ENCODE peak calls at places on chromosomes 3 and 15, in seven cellular contexts. R is GM12878, H is IMR-90, N is HCT116, G is A549, V is H1, B is HepG2. I is an unnamed sample.

GRCh38 chr3:197541756-197542539 is 13.8 kb downstream of the BDH1 start:
- DNase-seq in B (no peak), H (peak), N (no peak), R (no peak), G (no peak), V (peak), I (peak)

GRCh38 chr15:100890059-100890720 is 10.6 kb downstream of the ALDH1A3 start:
- DNase-seq in G (no peak), R (no peak), V (no peak), B (no peak), H (no peak), N (no peak), I (no peak)

GRCh38 chr15:97561529-97561928 is 399.0 kb upstream of the ARRDC4 start:
- DNase-seq in V (no peak), G (no peak), B (no peak), N (no peak), H (no peak), R (no peak), I (no peak)

GRCh38 chr3:131708216-131708615 is 205.4 kb upstream of the MRPL3 start:
- DNase-seq in G (no peak), R (no peak), V (no peak), B (no peak), H (no peak), N (no peak), I (no peak)

GRCh38 chr15:52247481-52247880 is 48.1 kb downstream of the MYO5C start:
- DNase-seq in R (no peak), H (no peak), V (no peak), B (no peak), N (no peak), G (no peak), I (no peak)

GRCh38 chr3:99351097-99351496 is 287.3 kb upstream of the COL8A1 start:
- DNase-seq in H (no peak), N (no peak), G (no peak), R (no peak), B (no peak), V (no peak), I (no peak)

GRCh38 chr15:64552281-64552948 is 92.0 kb downstream of the ZNF609 start:
- DNase-seq in G (no peak), B (no peak), H (no peak), N (no peak), V (no peak), R (no peak), I (no peak)

GRCh38 chr3:29335438-29335837 is 54.6 kb downstream of the RBMS3 start:
- DNase-seq in G (peak), N (peak), H (peak), V (no peak), R (no peak), B (no peak), I (no peak)

GRCh38 chr3:159832024-159832423 is 156.6 kb upstream of the IL12A start:
- DNase-seq in N (no peak), B (no peak), G (no peak), V (no peak), R (peak), H (no peak), I (no peak)

GRCh38 chr3:67601385-67601784 is 53.0 kb downstream of the SUCLG2 start:
- DNase-seq in H (no peak), B (no peak), R (no peak), V (no peak), N (no peak), G (no peak), I (no peak)
- TF ChIP-seq CEBPB in H (no peak), B (no peak), R (no peak), V (no peak), N (no peak), G (no peak), I (no peak)

GRCh38 chr3:58530354-58530865 is 6.6 kb downstream of the ACOX2 start:
- DNase-seq in V (no peak), G (no peak), R (no peak), N (no peak), B (no peak), H (no peak), I (no peak)

GRCh38 chr3:58532794-58533220 is 4.2 kb downstream of the ACOX2 start:
- DNase-seq in B (peak), V (peak), R (peak), H (peak), G (peak), N (peak), I (peak)

GRCh38 chr3:58529516-58530353 is 7.3 kb downstream of the ACOX2 start:
- DNase-seq in N (peak), R (no peak), H (no peak), B (peak), G (peak), V (peak), I (peak)

GRCh38 chr3:58531555-58531954 is 5.4 kb downstream of the ACOX2 start:
- DNase-seq in N (no peak), R (no peak), B (no peak), V (no peak), G (no peak), H (no peak), I (no peak)

GRCh38 chr3:58531956-58532355 is 5.0 kb downstream of the ACOX2 start:
- DNase-seq in N (peak), G (peak), R (no peak), H (no peak), V (no peak), B (no peak), I (no peak)
- TF ChIP-seq CEBPB in N (no peak), G (no peak), R (no peak), H (no peak), V (no peak), B (no peak), I (no peak)

GRCh38 chr15:33639968-33640367 is 328.3 kb upstream of the CHRM5 start:
- DNase-seq in R (no peak), N (no peak), G (no peak), V (no peak), B (no peak), H (no peak), I (no peak)
- TF ChIP-seq CEBPB in R (no peak), N (no peak), G (no peak), V (no peak), B (no peak), H (no peak), I (no peak)

DNA sequence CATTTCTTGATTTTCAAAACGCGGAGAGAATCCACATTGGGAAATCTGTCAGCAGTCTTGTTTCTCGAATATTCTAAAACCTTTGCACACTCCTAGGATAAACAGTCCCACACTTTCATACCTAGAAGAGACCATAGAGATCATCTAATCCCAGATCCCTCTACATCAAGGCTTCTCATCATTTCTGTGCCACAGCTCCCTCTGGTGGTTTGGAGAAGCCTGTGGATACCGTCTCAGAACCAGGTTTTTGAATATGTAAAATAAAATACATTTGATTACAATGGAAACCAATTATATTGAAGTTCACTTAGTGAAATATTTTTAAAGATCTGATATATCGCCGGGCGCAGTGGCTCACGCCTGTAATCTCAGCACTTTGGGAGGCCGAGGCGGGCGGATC is 211.9 kb upstream of the GOLGA6L4 start:
- DNase-seq in G (peak), V (peak), R (no peak), N (peak), H (peak), B (peak), I (peak)
- TF ChIP-seq CEBPB in G (no peak), V (no peak), R (no peak), N (no peak), H (no peak), B (no peak), I (no peak)

DNA sequence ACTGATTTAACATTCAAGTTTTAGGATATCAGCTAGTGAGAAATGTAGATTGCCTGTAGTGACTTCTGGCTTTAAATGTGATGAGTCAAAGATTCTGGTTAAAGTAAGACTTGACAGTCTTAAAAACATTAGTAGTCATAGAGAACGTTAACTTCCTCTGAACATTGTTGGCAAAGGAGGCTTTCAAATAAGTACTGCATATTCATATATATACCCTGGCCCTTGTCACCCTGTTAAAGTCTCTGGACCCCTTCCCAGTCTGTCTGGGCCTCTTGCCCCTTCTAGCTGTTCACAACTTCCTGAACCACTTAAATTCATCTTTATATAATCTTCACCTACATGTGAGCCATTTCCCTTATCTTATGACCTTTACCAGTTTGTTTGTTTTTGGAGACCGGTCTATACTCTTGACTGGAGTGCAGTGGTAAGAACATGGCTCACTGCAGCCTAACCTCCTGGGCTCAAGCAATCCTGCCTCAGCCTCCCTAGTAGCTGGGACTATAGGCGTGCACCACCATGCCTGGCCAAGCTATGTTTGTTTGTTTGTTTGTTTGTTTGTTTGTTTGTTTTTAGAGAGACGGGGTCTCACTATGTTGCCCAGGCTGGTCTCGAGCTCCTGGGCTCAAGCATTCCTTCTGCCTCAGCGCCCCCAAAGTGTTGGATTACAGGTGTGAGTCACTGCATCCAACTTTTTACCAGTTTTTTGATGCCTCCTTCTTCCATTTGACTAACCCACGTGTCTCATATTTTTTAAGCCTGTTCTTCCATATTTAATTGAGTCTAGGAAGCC is 64.4 kb upstream of the CRTC3 start:
- DNase-seq in V (no peak), H (peak), N (no peak), G (no peak), R (no peak), B (no peak), I (no peak)
- TF ChIP-seq CEBPB in V (no peak), H (no peak), N (no peak), G (no peak), R (no peak), B (no peak), I (no peak)

DNA sequence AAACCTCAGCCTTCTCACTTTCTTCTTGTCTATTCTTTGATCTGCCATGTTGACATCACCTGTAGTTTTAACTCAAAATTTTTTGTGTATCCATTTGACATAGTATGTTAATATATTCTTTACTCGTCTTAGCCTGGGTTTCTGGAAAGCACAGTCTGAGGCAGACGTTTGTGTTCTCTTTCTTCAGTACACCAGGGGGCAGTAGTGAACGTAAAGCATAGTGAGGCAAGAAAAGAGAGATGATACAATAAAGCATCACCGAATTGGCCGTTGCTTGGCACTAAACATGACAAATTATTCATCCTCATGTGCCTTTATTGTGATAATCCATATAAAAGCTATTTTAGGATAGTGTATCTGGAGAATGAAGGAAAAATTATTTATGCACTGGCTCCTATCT is 141.0 kb upstream of the MYRIP start:
- DNase-seq in R (no peak), H (peak), V (no peak), N (peak), B (peak), G (peak), I (peak)
- TF ChIP-seq CEBPB in R (no peak), H (no peak), V (no peak), N (no peak), B (no peak), G (no peak), I (no peak)

DNA sequence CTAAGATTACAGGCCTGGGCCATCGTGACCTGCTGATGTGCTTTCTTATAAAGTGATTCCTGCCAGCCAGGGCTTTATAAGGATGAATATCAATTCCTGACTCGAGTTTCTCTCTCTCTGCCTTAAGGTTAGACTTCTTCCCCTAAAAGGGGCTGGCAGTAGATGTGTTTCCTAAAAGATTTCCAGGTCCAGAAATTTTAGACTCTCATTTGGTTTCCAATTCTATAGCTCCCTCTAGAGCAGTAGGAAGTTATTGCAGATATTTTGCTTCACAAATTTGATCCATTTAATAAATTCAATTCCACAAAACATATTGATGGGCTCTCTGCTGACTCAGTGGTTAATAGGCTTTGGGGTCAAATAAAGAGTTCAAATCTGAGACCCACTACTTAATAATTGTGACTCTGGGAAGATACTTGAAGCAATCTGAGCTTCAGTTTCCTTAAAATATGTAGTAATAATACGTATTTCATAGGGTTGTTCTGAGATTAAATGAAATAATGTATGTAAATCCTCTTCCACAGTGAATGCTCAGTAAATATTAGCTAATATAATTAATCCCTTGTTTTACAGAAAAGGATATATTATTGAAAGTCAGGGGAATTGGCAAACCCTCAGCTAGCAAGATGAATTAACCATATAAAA is 2.1 kb downstream of the TRIM69 start:
- DNase-seq in R (no peak), G (peak), N (peak), V (no peak), H (peak), B (peak), I (peak)
- TF ChIP-seq CEBPB in R (no peak), G (no peak), N (no peak), V (no peak), H (no peak), B (no peak), I (no peak)

DNA sequence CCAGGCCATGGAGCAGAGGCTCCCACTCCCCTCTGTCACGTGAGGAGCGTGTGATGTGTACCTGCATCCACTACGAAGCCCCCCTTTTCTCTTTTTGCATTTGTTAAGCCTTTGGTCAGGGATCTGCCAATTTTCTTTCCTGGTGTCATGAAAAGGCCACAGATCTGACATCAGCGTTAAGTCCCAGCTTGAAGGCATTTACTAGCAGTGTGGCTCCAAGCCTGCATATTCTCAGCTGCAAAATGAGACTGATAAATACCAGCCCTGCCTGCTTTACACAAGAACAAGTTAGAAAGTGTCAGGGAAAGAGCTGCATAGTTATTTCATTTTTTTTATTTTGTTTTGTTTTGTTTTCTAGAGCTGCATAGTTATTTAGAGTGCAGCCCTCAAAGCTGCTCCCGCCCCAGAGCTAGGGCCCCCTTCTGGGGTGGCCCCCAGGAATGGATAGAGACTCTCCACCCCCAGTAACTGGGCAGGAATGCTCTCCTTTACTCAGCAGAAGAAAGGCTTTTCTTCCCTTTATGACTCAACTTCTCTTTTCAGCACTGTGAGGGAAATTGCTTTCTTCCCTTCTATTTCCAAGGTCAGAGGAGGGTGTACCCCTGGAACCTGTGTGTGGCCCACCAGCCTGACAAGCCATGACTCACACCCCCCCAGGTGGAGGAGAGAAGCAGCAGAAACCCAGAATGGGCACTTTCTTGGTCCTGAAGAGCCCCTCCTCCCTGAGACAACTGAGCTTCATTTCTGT is 2.5 kb upstream of the ANKRD63 start:
- DNase-seq in B (no peak), G (no peak), V (no peak), H (no peak), R (no peak), N (no peak), I (no peak)
- TF ChIP-seq CEBPB in B (no peak), G (no peak), V (no peak), H (no peak), R (no peak), N (no peak), I (no peak)